ENCODE peak calls at places on chromosomes 2 and 18, in four cellular contexts. W is sigmoid colon, N is left ventricle myocardium inferior, R is IMR-90. U is an unnamed sample.

GRCh38 chr2:220043155-220043992 is 415.9 kb downstream of the SLC4A3 start:
- DNase-seq in N (no peak), W (no peak), R (peak; percentile 51), U (no peak)

GRCh38 chr2:229344151-229344551 is 73.1 kb upstream of the PID1 start:
- DNase-seq in W (no peak), R (no peak), N (no peak), U (no peak)

GRCh38 chr2:116987447-116987846 is 827.0 kb upstream of the DDX18 start:
- DNase-seq in N (no peak), R (no peak), W (no peak), U (no peak)

GRCh38 chr2:132383956-132384355 is 32.6 kb upstream of the GPR39 start:
- DNase-seq in W (no peak), N (no peak), R (no peak), U (no peak)

GRCh38 chr2:120279708-120280107 is 27.1 kb downstream of the RALB start:
- DNase-seq in N (no peak), W (no peak), R (no peak), U (no peak)

GRCh38 chr18:56068030-56068671 is 480.2 kb upstream of the TCF4 start:
- DNase-seq in W (no peak), R (peak; percentile 89), N (no peak), U (no peak)

GRCh38 chr18:63224574-63224973 is 95.0 kb downstream of the BCL2 start:
- DNase-seq in R (no peak), W (no peak), N (no peak), U (no peak)

GRCh38 chr2:116733699-116734098 is 1080.8 kb upstream of the DDX18 start:
- DNase-seq in R (no peak), N (no peak), W (no peak), U (no peak)

GRCh38 chr2:27489118-27489497 is 435 bp downstream of the IFT172 start:
- DNase-seq in W (no peak), R (peak; percentile 21), N (no peak), U (no peak)

GRCh38 chr2:182631299-182631698 is 84.8 kb upstream of the DNAJC10 start:
- DNase-seq in N (no peak), R (no peak), W (no peak), U (no peak)

GRCh38 chr2:178194600-178195389 is 483 bp downstream of the OSBPL6 start:
- DNase-seq in R (peak; percentile 55), N (peak; percentile 39), W (peak; percentile 70), U (no peak)

GRCh38 chr2:137677466-137677865 is 286.8 kb upstream of the HNMT start:
- DNase-seq in W (no peak), N (no peak), R (no peak), U (no peak)

GRCh38 chr2:222915092-222915957 is 54.5 kb downstream of the ACSL3 start:
- DNase-seq in W (no peak), R (peak; percentile 41), N (no peak), U (no peak)

GRCh38 chr2:216346781-216347180 is 25.5 kb downstream of the MARCHF4 start:
- DNase-seq in N (no peak), R (no peak), W (no peak), U (no peak)

GRCh38 chr2:157946919-157947557 is 70.9 kb upstream of the ACVR1 start:
- DNase-seq in N (no peak), W (no peak), R (no peak), U (no peak)

GRCh38 chr2:212766921-212767320 is 228.3 kb upstream of the ERBB4 start:
- DNase-seq in N (no peak), R (no peak), W (no peak), U (no peak)

GRCh38 chr2:9771481-9772017 is 71.7 kb upstream of the TAF1B start:
- DNase-seq in R (peak; percentile 80), N (no peak), W (no peak), U (no peak)

GRCh38 chr2:68980956-68981355 is 6.5 kb downstream of the GKN1 start:
- DNase-seq in R (no peak), N (no peak), W (no peak), U (no peak)

GRCh38 chr18:61368001-61368400 is 34.8 kb downstream of the CDH20 start:
- DNase-seq in R (no peak), N (no peak), W (no peak), U (no peak)

GRCh38 chr2:68709421-68709911 is 25.1 kb upstream of the ARHGAP25 start:
- DNase-seq in R (peak; percentile 67), N (no peak), W (no peak), U (no peak)

GRCh38 chr18:49619792-49620191 is 57.9 kb downstream of the LIPG start:
- DNase-seq in R (no peak), W (no peak), N (no peak), U (no peak)

GRCh38 chr2:64792310-64792709 is 138.6 kb upstream of the SERTAD2 start:
- DNase-seq in W (no peak), R (peak; percentile 20), N (no peak), U (no peak)

GRCh38 chr2:96906719-96907404 is 37.0 kb upstream of the SEMA4C start:
- DNase-seq in W (peak; percentile 87), N (peak; percentile 65), R (no peak), U (no peak)

GRCh38 chr2:27123302-27124150 is at the start of gene ABHD1:
- DNase-seq in W (peak; percentile 79), N (peak; percentile 80), R (no peak), U (peak; percentile 34)

GRCh38 chr2:170243118-170243837 is 65.3 kb downstream of the MYO3B start:
- DNase-seq in R (no peak), N (no peak), W (no peak), U (no peak)

GRCh38 chr2:177147093-177147694 is 65.4 kb upstream of the HNRNPA3 start:
- DNase-seq in W (no peak), N (no peak), R (peak; percentile 58), U (no peak)

GRCh38 chr2:46366675-46367067 is 69.5 kb downstream of the EPAS1 start:
- DNase-seq in R (no peak), N (no peak), W (no peak), U (no peak)

GRCh38 chr18:79888016-79888415 is 63.4 kb downstream of the SLC66A2 start:
- DNase-seq in W (no peak), R (no peak), N (no peak), U (no peak)

GRCh38 chr2:81991282-81991681 is 1686.7 kb upstream of the LRRTM1 start:
- DNase-seq in R (no peak), N (no peak), W (no peak), U (no peak)
- H3K9me3 ChIP-seq in R (peaks cover 2% of the 10 kb centered on the region), N (peaks cover 16% of the 10 kb centered on the region), W (no peaks in the 10 kb centered on the region), U (no peaks in the 10 kb centered on the region)

DNA sequence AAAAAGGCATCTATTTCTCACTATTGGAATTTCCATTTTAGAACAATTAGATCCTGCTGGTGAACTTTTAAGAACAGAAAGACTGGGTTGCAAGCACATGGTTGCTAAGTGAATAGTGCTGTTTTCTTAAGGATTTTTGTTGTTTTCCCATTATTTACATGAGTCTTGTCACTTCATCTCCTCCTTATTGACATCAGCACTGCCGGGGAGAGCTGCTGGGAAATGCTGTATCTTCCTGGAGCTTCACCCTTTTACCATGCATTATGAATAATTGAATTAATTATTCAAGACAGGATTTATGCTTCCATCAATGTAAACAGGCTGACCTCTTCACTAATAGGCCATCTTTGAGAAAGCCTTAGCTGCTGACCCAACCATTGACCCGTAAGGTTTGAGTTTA is 365.4 kb upstream of the SYT4 start:
- DNase-seq in N (no peak), R (no peak), W (no peak), U (no peak)
- H3K9me3 ChIP-seq in N (peaks cover 23% of the 10 kb centered on the region), R (no peaks in the 10 kb centered on the region), W (no peaks in the 10 kb centered on the region), U (no peaks in the 10 kb centered on the region)

GRCh38 chr2:237243487-237243886 is 157.8 kb downstream of the COPS8 start:
- DNase-seq in N (no peak), R (no peak), W (no peak), U (no peak)

GRCh38 chr2:237242091-237242536 is 156.4 kb downstream of the COPS8 start:
- DNase-seq in W (no peak), R (peak; percentile 30), N (no peak), U (no peak)

GRCh38 chr2:237235383-237236095 is 149.8 kb downstream of the COPS8 start:
- DNase-seq in N (peak; percentile 66), W (peak; percentile 89), R (peak; percentile 93), U (no peak)

GRCh38 chr2:237236188-237236587 is 150.5 kb downstream of the COPS8 start:
- DNase-seq in N (no peak), R (peak; percentile 82), W (no peak), U (no peak)

DNA sequence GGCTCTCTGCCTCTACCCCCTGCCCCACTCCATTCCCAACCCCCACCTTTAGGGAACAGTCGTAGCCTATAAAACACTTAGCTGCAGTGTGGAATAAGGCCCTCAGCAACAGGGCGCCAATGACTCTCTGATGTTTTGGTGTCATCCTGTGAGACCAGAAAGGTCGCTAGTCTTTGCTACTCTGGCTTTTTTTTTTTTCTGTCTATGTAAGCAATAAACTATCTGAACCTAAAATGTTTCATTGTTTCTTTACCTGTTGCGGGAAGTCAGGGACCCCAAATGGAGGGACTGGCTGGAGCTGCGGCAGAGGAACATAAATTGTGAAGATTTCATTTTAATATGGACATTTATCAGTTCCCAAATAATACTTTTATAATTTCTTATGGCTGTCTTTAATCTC is 154.6 kb downstream of the COPS8 start:
- DNase-seq in N (no peak), R (no peak), W (no peak), U (no peak)
- H3K9me3 ChIP-seq in N (peaks cover 37% of the 10 kb centered on the region), R (peaks cover 3% of the 10 kb centered on the region), W (no peaks in the 10 kb centered on the region), U (no peaks in the 10 kb centered on the region)

GRCh38 chr2:232377319-232377718 is 1.2 kb upstream of the ALPP start:
- DNase-seq in W (peak; percentile 22), N (no peak), R (no peak), U (no peak)
- H3K9me3 ChIP-seq in W (no peaks in the 10 kb centered on the region), N (no peaks in the 10 kb centered on the region), R (no peaks in the 10 kb centered on the region), U (no peaks in the 10 kb centered on the region)

GRCh38 chr2:14340703-14341102 is 291.8 kb upstream of the LRATD1 start:
- DNase-seq in W (no peak), R (no peak), N (no peak), U (no peak)

GRCh38 chr2:14344355-14344754 is 288.2 kb upstream of the LRATD1 start:
- DNase-seq in W (no peak), N (no peak), R (no peak), U (no peak)

GRCh38 chr2:14348247-14348646 is 284.3 kb upstream of the LRATD1 start:
- DNase-seq in W (no peak), N (no peak), R (no peak), U (no peak)

GRCh38 chr2:14342313-14342712 is 290.2 kb upstream of the LRATD1 start:
- DNase-seq in N (no peak), R (no peak), W (no peak), U (no peak)
- H3K9me3 ChIP-seq in N (peaks cover 15% of the 10 kb centered on the region), R (peaks cover 10% of the 10 kb centered on the region), W (no peaks in the 10 kb centered on the region), U (no peaks in the 10 kb centered on the region)

DNA sequence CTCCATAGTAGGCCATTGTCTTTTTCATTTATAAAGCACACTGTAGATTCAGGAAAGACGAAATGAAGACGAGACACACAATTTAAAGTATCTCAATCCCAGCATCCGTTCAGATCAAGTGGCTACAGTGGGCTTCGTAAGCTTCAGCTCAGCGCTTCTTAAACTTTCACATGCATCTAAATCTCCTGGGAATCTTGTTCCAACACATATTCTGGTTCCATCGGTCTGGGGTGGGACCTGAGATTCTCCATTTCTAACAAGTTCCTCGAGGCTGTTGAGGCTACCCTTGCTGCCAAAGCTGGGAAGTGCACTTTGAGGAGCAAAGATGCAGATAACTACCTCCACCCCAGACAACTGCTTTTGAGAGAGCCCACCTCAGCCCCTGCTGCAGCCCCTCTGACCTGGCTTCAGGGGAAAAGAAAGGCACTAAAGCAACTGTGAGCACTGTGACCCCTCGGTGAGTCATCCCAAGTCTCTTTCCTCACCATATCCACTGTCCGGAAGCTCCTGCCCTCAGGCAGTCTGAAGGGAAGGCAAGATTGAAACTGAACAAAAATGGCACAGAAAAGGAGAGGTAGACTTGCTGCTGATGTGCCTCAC is 201.1 kb upstream of the FBXO11 start:
- DNase-seq in R (peak; percentile 77), W (no peak), N (no peak), U (no peak)
- H3K9me3 ChIP-seq in R (no peaks in the 10 kb centered on the region), W (no peaks in the 10 kb centered on the region), N (no peaks in the 10 kb centered on the region), U (no peaks in the 10 kb centered on the region)